ENCODE peak calls at places on chromosomes 4 and X, in eight cellular contexts. M, H, S, X, J, G, D and I are unnamed samples.

GRCh38 chr4:154958621-154959358 is 177.7 kb downstream of the RBM46 start:
- DNase-seq in M (no peak), H (no peak), S (no peak), X (peak; percentile 19), J (no peak), G (peak; percentile 4), D (no peak), I (no peak)

GRCh38 chrX:69524765-69525164 is 20.6 kb downstream of the NALF2 start:
- DNase-seq in M (no peak), H (peak; percentile 59), S (no peak), X (no peak), J (no peak), G (no peak), D (no peak), I (no peak)

GRCh38 chr4:136867465-136867864 is 664.8 kb downstream of the PCDH18 start:
- DNase-seq in M (no peak), H (no peak), S (peak; percentile 48), X (no peak), J (no peak), G (no peak), D (no peak), I (no peak)

GRCh38 chr4:174314770-174315169 is 31.1 kb downstream of the CEP44 start:
- DNase-seq in M (no peak), H (no peak), S (peak; percentile 77), X (no peak), J (no peak), G (peak; percentile 61), D (peak; percentile 38), I (no peak)

GRCh38 chr4:107866726-107867125 is 42.0 kb downstream of the SGMS2 start:
- DNase-seq in M (no peak), H (no peak), S (no peak), X (no peak), J (no peak), G (no peak), D (no peak), I (no peak)

GRCh38 chrX:103640401-103641155 is 11.8 kb downstream of the TCEAL1 start:
- DNase-seq in M (no peak), H (no peak), S (no peak), X (no peak), J (no peak), G (no peak), D (no peak), I (no peak)

GRCh38 chr4:89528525-89529133 is 221.0 kb upstream of the GPRIN3 start:
- DNase-seq in M (no peak), H (no peak), S (no peak), X (no peak), J (no peak), G (no peak), D (no peak), I (no peak)

GRCh38 chrX:153874366-153875125 is 11.4 kb downstream of the L1CAM start:
- DNase-seq in M (no peak), H (no peak), S (no peak), X (no peak), J (no peak), G (no peak), D (no peak), I (no peak)

GRCh38 chrX:139972629-139973257 is 7.4 kb upstream of the CXorf66 start:
- DNase-seq in M (no peak), H (no peak), S (no peak), X (no peak), J (no peak), G (no peak), D (no peak), I (no peak)

GRCh38 chrX:427812-428725 is 41.4 kb upstream of the PPP2R3B start:
- DNase-seq in M (no peak), H (no peak), S (peak; percentile 88), X (no peak), J (peak; percentile 63), G (no peak), D (no peak), I (no peak)

GRCh38 chr4:184324939-184325477 is 107.3 kb upstream of the ENPP6 start:
- DNase-seq in M (no peak), H (no peak), S (no peak), X (no peak), J (no peak), G (no peak), D (no peak), I (no peak)

GRCh38 chrX:134745636-134746378 is 87.5 kb upstream of the PLAC1 start:
- DNase-seq in M (no peak), H (no peak), S (no peak), X (no peak), J (no peak), G (no peak), D (no peak), I (no peak)

GRCh38 chrX:24153175-24153795 is 3.8 kb downstream of the ZFX start:
- DNase-seq in M (no peak), H (no peak), S (peak; percentile 77), X (no peak), J (peak; percentile 37), G (peak; percentile 1), D (peak; percentile 21), I (no peak)

GRCh38 chrX:46649421-46650260 is 76.1 kb downstream of the CHST7 start:
- DNase-seq in M (no peak), H (no peak), S (peak; percentile 70), X (peak; percentile 31), J (no peak), G (no peak), D (no peak), I (no peak)

GRCh38 chr4:87530868-87531267 is 1.7 kb upstream of the SPARCL1 start:
- DNase-seq in M (no peak), H (peak; percentile 90), S (no peak), X (peak; percentile 46), J (no peak), G (peak; percentile 59), D (no peak), I (no peak)

GRCh38 chr4:188976644-188977115 is 837.4 kb downstream of the TRIML1 start:
- DNase-seq in M (no peak), H (no peak), S (peak; percentile 81), X (no peak), J (peak; percentile 10), G (no peak), D (no peak), I (no peak)

GRCh38 chr4:55326629-55327028 is 19.4 kb upstream of the SRD5A3 start:
- DNase-seq in M (no peak), H (no peak), S (no peak), X (no peak), J (no peak), G (no peak), D (no peak), I (no peak)

GRCh38 chr4:55321707-55322264 is 24.3 kb upstream of the SRD5A3 start:
- DNase-seq in M (no peak), H (peak; percentile 88), S (peak; percentile 94), X (peak; percentile 29), J (peak; percentile 82), G (peak; percentile 50), D (peak; percentile 64), I (no peak)

GRCh38 chr4:55318135-55318534 is 27.9 kb upstream of the SRD5A3 start:
- DNase-seq in M (no peak), H (no peak), S (no peak), X (no peak), J (no peak), G (no peak), D (no peak), I (no peak)

GRCh38 chr4:55318541-55319129 is 27.4 kb upstream of the SRD5A3 start:
- DNase-seq in M (no peak), H (no peak), S (no peak), X (no peak), J (no peak), G (no peak), D (no peak), I (no peak)

DNA sequence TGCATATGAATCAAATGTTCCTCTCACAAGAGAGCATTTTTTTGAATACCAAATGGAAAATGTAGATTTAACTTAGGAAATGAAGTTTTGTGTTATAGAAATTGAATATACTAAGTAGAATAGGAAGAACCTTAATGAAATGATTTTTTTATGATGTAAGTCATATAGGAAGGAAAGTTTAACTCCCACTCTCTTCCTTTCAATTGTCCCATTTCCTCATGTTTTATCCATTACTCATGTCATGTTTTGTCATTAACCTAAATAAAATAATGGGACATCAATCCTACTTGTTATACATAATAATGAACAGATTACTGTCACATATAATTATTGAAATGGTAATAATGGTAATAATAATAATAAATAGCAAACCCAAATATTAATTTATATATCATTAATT is 22.7 kb upstream of the SRD5A3 start:
- DNase-seq in M (no peak), H (no peak), S (no peak), X (no peak), J (no peak), G (no peak), D (no peak), I (no peak)
- TF ChIP-seq CTCF in M (no peak), H (no peak), S (no peak), X (no peak), J (no peak), G (no peak), D (no peak), I (no peak)

GRCh38 chr4:138588501-138588900 is 346.4 kb upstream of the SLC7A11 start:
- DNase-seq in M (no peak), H (no peak), S (no peak), X (no peak), J (no peak), G (no peak), D (no peak), I (no peak)
- TF ChIP-seq CTCF in M (no peak), H (no peak), S (no peak), X (no peak), J (no peak), G (no peak), D (no peak), I (no peak)

GRCh38 chr4:109977854-109978501 is 65.3 kb downstream of the EGF start:
- DNase-seq in M (no peak), H (no peak), S (no peak), X (no peak), J (no peak), G (peak; percentile 45), D (peak; percentile 17), I (no peak)
- TF ChIP-seq CTCF in M (peak; percentile 76), H (no peak), S (peak; percentile 89), X (peak; percentile 68), J (peak; percentile 62), G (peak; percentile 74), D (peak; percentile 70), I (peak; percentile 70)

GRCh38 chrX:57817302-57817701 is 93.0 kb downstream of the ZXDA start:
- DNase-seq in M (no peak), H (no peak), S (no peak), X (no peak), J (no peak), G (no peak), D (no peak), I (no peak)
- TF ChIP-seq CTCF in M (peak; percentile 47), H (no peak), S (peak; percentile 71), X (peak; percentile 40), J (no peak), G (peak; percentile 19), D (peak; percentile 27), I (peak; percentile 23)

GRCh38 chrX:39381446-39381845 is 580.2 kb downstream of the MID1IP1 start:
- DNase-seq in M (no peak), H (no peak), S (peak; percentile 50), X (no peak), J (peak; percentile 10), G (no peak), D (no peak), I (no peak)
- TF ChIP-seq CTCF in M (no peak), H (no peak), S (no peak), X (no peak), J (no peak), G (no peak), D (no peak), I (no peak)

GRCh38 chrX:120429776-120430535 is 39.1 kb downstream of the LAMP2 start:
- DNase-seq in M (no peak), H (no peak), S (no peak), X (no peak), J (no peak), G (no peak), D (no peak), I (no peak)
- TF ChIP-seq CTCF in M (no peak), H (no peak), S (no peak), X (no peak), J (no peak), G (no peak), D (no peak), I (no peak)